ENCODE peak calls at places on chromosomes 11 and 22, in four cellular contexts. O is prostate gland, E is H1, V is transverse colon. G is an unnamed sample.
A peak's percentile ranks its signal among the peaks of the same experiment; 100 is the strongest.

GRCh38 chr11:35906681-35907080 is 37.2 kb upstream of the LDLRAD3 start:
- DNase-seq in O (no peak), E (no peak), V (no peak), G (no peak)

GRCh38 chr22:38700271-38700788 is 413 bp downstream of the JOSD1 start:
- DNase-seq in O (no peak), E (no peak), V (peak; percentile 80), G (peak; percentile 79)

GRCh38 chr11:75082601-75083216 is 14.0 kb downstream of the OR2AT4 start:
- DNase-seq in O (no peak), E (no peak), V (no peak), G (no peak)

GRCh38 chr11:129372609-129373488 is 2.8 kb upstream of the BARX2 start:
- DNase-seq in O (no peak), E (peak; percentile 78), V (no peak), G (no peak)

GRCh38 chr11:30527566-30527965 is 58.6 kb downstream of the MPPED2 start:
- DNase-seq in O (no peak), E (no peak), V (no peak), G (no peak)

GRCh38 chr11:117837070-117837776 is 12.7 kb upstream of the FXYD2 start:
- DNase-seq in O (no peak), E (no peak), V (peak; percentile 6), G (peak; percentile 20)

GRCh38 chr11:34278708-34279297 is 79.0 kb downstream of the ABTB2 start:
- DNase-seq in O (no peak), E (no peak), V (no peak), G (no peak)

GRCh38 chr11:69491071-69492031 is 9.9 kb downstream of the LINC01488 start:
- DNase-seq in O (no peak), E (no peak), V (no peak), G (no peak)

GRCh38 chr11:130652671-130653335 is 204.4 kb downstream of the ADAMTS15 start:
- DNase-seq in O (peak; percentile 49), E (peak; percentile 11), V (peak; percentile 46), G (peak; percentile 39)

GRCh38 chr11:12195773-12196172 is 85.4 kb downstream of the MICAL2 start:
- DNase-seq in O (no peak), E (no peak), V (no peak), G (no peak)

GRCh38 chr11:111565111-111565720 is 24.7 kb downstream of the LAYN start:
- DNase-seq in O (peak; percentile 68), E (peak; percentile 72), V (peak; percentile 68), G (peak; percentile 76)

GRCh38 chr22:29636751-29637150 is 33.3 kb downstream of the NF2 start:
- DNase-seq in O (no peak), E (no peak), V (no peak), G (no peak)

GRCh38 chr11:112961751-112962747 is 829 bp downstream of the NCAM1 start:
- DNase-seq in O (no peak), E (peak; percentile 57), V (peak; percentile 8), G (no peak)

GRCh38 chr22:46537221-46537945 is at the start of gene CELSR1:
- DNase-seq in O (peak; percentile 73), E (peak; percentile 78), V (peak; percentile 41), G (peak; percentile 73)

GRCh38 chr11:44600261-44600660 is 34.8 kb downstream of the CD82 start:
- DNase-seq in O (no peak), E (no peak), V (no peak), G (no peak)

GRCh38 chr11:130873766-130874165 is 42.5 kb downstream of the SNX19 start:
- DNase-seq in O (no peak), E (no peak), V (no peak), G (no peak)

GRCh38 chr11:91981995-91982394 is 242.6 kb upstream of the FAT3 start:
- DNase-seq in O (peak; percentile 26), E (no peak), V (peak; percentile 36), G (no peak)
- TF ChIP-seq POLR2AphosphoS5 in O (peak; percentile 62), E (no peak), V (peak; percentile 40), G (peak; percentile 77)

DNA sequence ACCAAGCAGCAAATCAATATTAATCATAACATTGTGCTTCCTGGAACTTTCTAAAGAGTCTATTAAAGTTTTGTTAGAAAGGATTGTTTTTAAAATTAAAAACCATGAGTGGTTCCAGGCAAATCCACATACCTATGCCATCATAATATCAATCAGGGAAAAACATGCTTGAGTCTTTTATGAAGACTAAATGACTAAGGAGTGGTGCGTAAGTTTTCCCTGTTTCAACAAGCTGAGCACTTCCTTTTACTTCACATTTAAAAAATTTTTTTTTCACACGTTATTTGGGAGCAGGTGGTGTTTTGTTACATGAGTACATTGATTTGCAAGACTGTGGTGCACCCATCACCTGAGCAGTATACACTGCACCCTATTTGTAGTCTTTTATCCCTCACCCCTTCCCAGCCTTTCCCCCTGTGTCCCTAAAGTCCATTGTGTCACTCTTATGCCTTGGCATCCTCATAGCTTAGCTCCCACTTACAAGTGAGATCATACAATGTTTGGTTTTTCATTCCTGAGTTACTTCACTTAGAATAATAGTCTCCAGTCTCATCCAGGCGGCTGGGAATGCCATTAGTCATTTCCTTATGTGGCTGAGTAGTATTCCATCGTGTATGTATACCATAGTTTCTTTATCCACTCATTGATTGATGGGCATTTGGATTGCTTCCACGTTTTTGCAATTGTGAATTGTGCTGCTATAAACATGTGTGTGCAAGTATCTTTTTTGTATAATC is 1190.3 kb upstream of the RAG2 start:
- DNase-seq in O (no peak), E (no peak), V (no peak), G (no peak)
- H3K9me3 ChIP-seq in O (no peaks in the 10 kb centered on the region), E (no peaks in the 10 kb centered on the region), V (peaks cover 12% of the 10 kb centered on the region), G (peaks cover 35% of the 10 kb centered on the region)

GRCh38 chr22:20624161-20624616 is 116.8 kb downstream of the MED15 start:
- DNase-seq in O (no peak), E (no peak), V (no peak), G (no peak)
- H3K4me3 ChIP-seq in O (no peak overlapping the region), E (no peak overlapping the region), V (no peak overlapping the region), G (no peak overlapping the region)

DNA sequence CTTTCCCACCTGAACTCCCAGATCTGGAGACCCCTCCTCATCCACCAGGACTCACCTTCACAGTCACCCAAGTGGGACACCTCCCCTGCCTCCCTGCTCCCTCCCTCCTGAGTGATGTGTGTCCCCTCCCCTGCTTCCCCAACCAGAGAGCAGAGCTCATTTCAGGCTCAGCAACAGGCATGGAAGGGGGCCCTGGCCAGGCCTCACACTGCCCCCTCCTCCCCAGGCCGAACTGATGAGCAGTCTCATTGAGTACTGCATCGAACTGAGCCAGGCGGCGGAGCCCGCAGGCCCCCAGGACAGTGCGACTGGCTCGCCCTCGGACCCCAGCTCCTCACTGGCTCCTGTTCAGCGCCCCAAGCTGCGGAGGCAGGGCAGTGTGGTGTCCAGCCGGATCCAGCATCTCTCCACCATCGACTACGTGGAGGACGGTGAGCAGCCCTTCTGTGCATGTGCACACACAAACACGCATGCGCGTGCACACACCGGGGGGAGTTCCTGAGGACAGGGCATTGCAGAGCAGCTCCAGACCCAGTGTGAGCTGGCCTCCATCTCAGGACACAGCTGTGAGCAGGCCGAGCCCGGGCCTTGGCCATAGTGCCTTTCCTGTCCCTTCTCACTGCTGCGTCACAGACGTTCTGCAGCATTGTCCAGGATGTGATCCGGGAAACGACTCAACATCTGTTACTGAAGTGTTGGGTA is 17.8 kb upstream of the NEAT1 start:
- DNase-seq in O (no peak), E (no peak), V (no peak), G (no peak)
- TF ChIP-seq POLR2AphosphoS5 in O (no peak), E (no peak), V (no peak), G (no peak)

GRCh38 chr11:8440649-8441048 is 153.4 kb downstream of the STK33 start:
- DNase-seq in O (no peak), E (no peak), V (no peak), G (no peak)
- H3K9me3 ChIP-seq in O (no peaks in the 10 kb centered on the region), E (no peaks in the 10 kb centered on the region), V (no peaks in the 10 kb centered on the region), G (no peaks in the 10 kb centered on the region)

DNA sequence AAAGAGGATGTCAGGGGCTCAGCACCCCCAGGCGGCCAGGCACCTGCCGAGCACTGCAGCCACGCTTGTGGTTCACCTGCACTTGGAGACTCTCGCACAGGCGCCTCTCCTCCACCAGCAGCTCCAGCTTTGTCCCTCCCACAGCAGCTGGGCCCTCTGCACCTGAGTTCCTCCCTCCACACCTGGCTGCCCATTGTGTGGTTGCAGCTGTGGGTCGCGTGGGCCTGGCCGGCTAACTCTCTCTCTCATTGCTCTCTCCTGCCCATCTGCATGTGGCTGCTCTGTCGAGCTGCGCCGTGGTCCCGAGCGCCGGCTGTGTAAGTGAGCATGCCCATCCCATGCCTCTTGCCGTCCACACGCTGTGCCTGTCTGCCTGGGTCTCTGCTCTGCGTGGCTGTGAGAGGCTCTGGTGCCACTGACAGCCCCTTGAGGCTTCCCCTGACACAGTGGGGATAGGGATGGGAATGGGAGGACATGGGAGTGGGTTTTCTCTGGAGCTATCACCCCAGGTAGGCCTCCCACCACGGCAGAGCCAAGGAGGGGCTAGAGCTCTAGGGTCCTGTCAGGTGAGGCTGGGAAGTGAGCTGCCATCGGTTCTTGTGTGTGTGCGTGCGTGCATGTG is 8.5 kb upstream of the ACR start:
- DNase-seq in O (no peak), E (no peak), V (peak; percentile 30), G (no peak)
- H3K4me3 ChIP-seq in O (no peak overlapping the region), E (no peak overlapping the region), V (no peak overlapping the region), G (no peak overlapping the region)

GRCh38 chr22:19113429-19113828 is 8.8 kb downstream of the DGCR2 start:
- DNase-seq in O (no peak), E (no peak), V (no peak), G (no peak)

GRCh38 chr22:19117111-19117512 is 5.1 kb downstream of the DGCR2 start:
- DNase-seq in O (no peak), E (no peak), V (peak; percentile 52), G (no peak)

GRCh38 chr22:19118601-19118880 is 3.7 kb downstream of the DGCR2 start:
- DNase-seq in O (no peak), E (no peak), V (no peak), G (no peak)

GRCh38 chr22:19115628-19116027 is 6.6 kb downstream of the DGCR2 start:
- DNase-seq in O (no peak), E (no peak), V (no peak), G (no peak)

DNA sequence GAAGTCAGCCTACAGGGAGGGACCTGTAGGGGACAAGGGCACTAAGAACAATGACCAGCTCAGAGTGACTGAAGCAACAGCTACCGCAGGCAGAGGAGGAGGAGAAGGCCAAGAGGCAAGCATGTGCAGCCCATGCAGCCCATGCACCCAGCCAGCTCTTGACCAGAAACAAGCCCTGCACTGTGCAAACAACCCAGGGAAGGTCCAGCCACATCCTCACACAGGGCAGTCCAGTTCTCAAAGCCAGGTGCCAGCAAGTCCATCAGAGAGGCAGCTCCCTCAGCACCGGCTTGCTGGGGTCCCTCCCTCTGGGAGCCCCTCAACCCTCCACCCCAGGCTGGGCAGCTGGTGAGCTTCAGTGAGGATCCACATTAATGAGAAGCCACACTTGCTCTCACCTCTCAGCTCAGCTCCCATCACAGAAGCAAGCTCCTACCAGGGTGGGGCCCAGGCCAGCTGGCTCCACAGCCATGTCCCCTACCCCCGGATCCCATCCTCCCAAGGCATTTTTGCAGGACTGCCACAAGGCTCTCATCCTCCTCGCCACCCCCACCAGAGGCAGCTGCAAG is 7.1 kb downstream of the DGCR2 start:
- DNase-seq in O (no peak), E (no peak), V (no peak), G (no peak)
- TF ChIP-seq POLR2AphosphoS5 in O (no peak), E (no peak), V (no peak), G (no peak)